ENCODE peak calls at places on chromosome 4, in six cellular contexts. One of them, this sample, is unnamed.
A peak's percentile ranks its signal among the peaks of the same experiment; 100 is the strongest.

GRCh38 chr4:94561249-94562024 is 109.7 kb downstream of the PDLIM5 start:
- DNase-seq in GM04503: no peak
- DNase-seq in stimulated activated CD4-positive, alpha-beta T cell treated with anti-CD3 and anti-CD28 coated beads, Interleukin-12 subunit alpha, Interleukin-12 subunit beta, amount 100 ng/mL, for 4 hours: no peak
- DNase-seq in GDM1: no peak
- DNase-seq in NCI-H774: no peak
- DNase-seq in DMS53: no peak
- DNase-seq in this sample: no peak

GRCh38 chr4:12791536-12791935 is 692.6 kb downstream of the RAB28 start:
- DNase-seq in GM04503: no peak
- DNase-seq in stimulated activated CD4-positive, alpha-beta T cell treated with anti-CD3 and anti-CD28 coated beads, Interleukin-12 subunit alpha, Interleukin-12 subunit beta, amount 100 ng/mL, for 4 hours: no peak
- DNase-seq in GDM1: no peak
- DNase-seq in NCI-H774: peak; percentile 18
- DNase-seq in DMS53: peak; percentile 39
- DNase-seq in this sample: no peak

GRCh38 chr4:128310266-128310697 is 22.7 kb upstream of the PGRMC2 start:
- DNase-seq in GM04503: no peak
- DNase-seq in stimulated activated CD4-positive, alpha-beta T cell treated with anti-CD3 and anti-CD28 coated beads, Interleukin-12 subunit alpha, Interleukin-12 subunit beta, amount 100 ng/mL, for 4 hours: no peak
- DNase-seq in GDM1: no peak
- DNase-seq in NCI-H774: no peak
- DNase-seq in DMS53: peak; percentile 86
- DNase-seq in this sample: peak; percentile 2

GRCh38 chr4:123939621-123940020 is 543.0 kb downstream of the SPRY1 start:
- DNase-seq in GM04503: peak; percentile 34
- DNase-seq in stimulated activated CD4-positive, alpha-beta T cell treated with anti-CD3 and anti-CD28 coated beads, Interleukin-12 subunit alpha, Interleukin-12 subunit beta, amount 100 ng/mL, for 4 hours: no peak
- DNase-seq in GDM1: no peak
- DNase-seq in NCI-H774: no peak
- DNase-seq in DMS53: peak; percentile 55
- DNase-seq in this sample: no peak

GRCh38 chr4:99885063-99885664 is 9.1 kb downstream of the LAMTOR3 start:
- DNase-seq in GM04503: no peak
- DNase-seq in stimulated activated CD4-positive, alpha-beta T cell treated with anti-CD3 and anti-CD28 coated beads, Interleukin-12 subunit alpha, Interleukin-12 subunit beta, amount 100 ng/mL, for 4 hours: no peak
- DNase-seq in GDM1: no peak
- DNase-seq in NCI-H774: no peak
- DNase-seq in DMS53: peak; percentile 58
- DNase-seq in this sample: no peak

GRCh38 chr4:3468804-3469203 is 5.7 kb downstream of the DOK7 start:
- DNase-seq in GM04503: no peak
- DNase-seq in stimulated activated CD4-positive, alpha-beta T cell treated with anti-CD3 and anti-CD28 coated beads, Interleukin-12 subunit alpha, Interleukin-12 subunit beta, amount 100 ng/mL, for 4 hours: no peak
- DNase-seq in GDM1: no peak
- DNase-seq in NCI-H774: no peak
- DNase-seq in DMS53: no peak
- DNase-seq in this sample: no peak

GRCh38 chr4:151455212-151455611 is 46.2 kb downstream of the FHIP1A start:
- DNase-seq in GM04503: no peak
- DNase-seq in stimulated activated CD4-positive, alpha-beta T cell treated with anti-CD3 and anti-CD28 coated beads, Interleukin-12 subunit alpha, Interleukin-12 subunit beta, amount 100 ng/mL, for 4 hours: no peak
- DNase-seq in GDM1: no peak
- DNase-seq in NCI-H774: no peak
- DNase-seq in DMS53: no peak
- DNase-seq in this sample: no peak

GRCh38 chr4:15341022-15341732 is 86.7 kb upstream of the C1QTNF7 start:
- DNase-seq in GM04503: no peak
- DNase-seq in stimulated activated CD4-positive, alpha-beta T cell treated with anti-CD3 and anti-CD28 coated beads, Interleukin-12 subunit alpha, Interleukin-12 subunit beta, amount 100 ng/mL, for 4 hours: no peak
- DNase-seq in GDM1: no peak
- DNase-seq in NCI-H774: no peak
- DNase-seq in DMS53: no peak
- DNase-seq in this sample: no peak

GRCh38 chr4:99808260-99808857 is 8.3 kb upstream of the DAPP1 start:
- DNase-seq in GM04503: no peak
- DNase-seq in stimulated activated CD4-positive, alpha-beta T cell treated with anti-CD3 and anti-CD28 coated beads, Interleukin-12 subunit alpha, Interleukin-12 subunit beta, amount 100 ng/mL, for 4 hours: peak; percentile 61
- DNase-seq in GDM1: peak; percentile 54
- DNase-seq in NCI-H774: peak; percentile 17
- DNase-seq in DMS53: peak; percentile 82
- DNase-seq in this sample: no peak

GRCh38 chr4:85496933-85497332 is 22.0 kb downstream of the ARHGAP24 start:
- DNase-seq in GM04503: peak; percentile 65
- DNase-seq in stimulated activated CD4-positive, alpha-beta T cell treated with anti-CD3 and anti-CD28 coated beads, Interleukin-12 subunit alpha, Interleukin-12 subunit beta, amount 100 ng/mL, for 4 hours: no peak
- DNase-seq in GDM1: no peak
- DNase-seq in NCI-H774: no peak
- DNase-seq in DMS53: no peak
- DNase-seq in this sample: no peak

GRCh38 chr4:157895205-157895604 is 277.6 kb downstream of the GASK1B start:
- DNase-seq in GM04503: no peak
- DNase-seq in stimulated activated CD4-positive, alpha-beta T cell treated with anti-CD3 and anti-CD28 coated beads, Interleukin-12 subunit alpha, Interleukin-12 subunit beta, amount 100 ng/mL, for 4 hours: no peak
- DNase-seq in GDM1: no peak
- DNase-seq in NCI-H774: no peak
- DNase-seq in DMS53: no peak
- DNase-seq in this sample: peak; percentile 9

GRCh38 chr4:153488006-153488718 is 22.0 kb downstream of the TMEM131L start:
- DNase-seq in GM04503: no peak
- DNase-seq in stimulated activated CD4-positive, alpha-beta T cell treated with anti-CD3 and anti-CD28 coated beads, Interleukin-12 subunit alpha, Interleukin-12 subunit beta, amount 100 ng/mL, for 4 hours: peak; percentile 63
- DNase-seq in GDM1: no peak
- DNase-seq in NCI-H774: no peak
- DNase-seq in DMS53: no peak
- DNase-seq in this sample: no peak

GRCh38 chr4:121728798-121729226 is 32.0 kb upstream of the ANXA5 start:
- DNase-seq in GM04503: peak; percentile 97
- DNase-seq in stimulated activated CD4-positive, alpha-beta T cell treated with anti-CD3 and anti-CD28 coated beads, Interleukin-12 subunit alpha, Interleukin-12 subunit beta, amount 100 ng/mL, for 4 hours: no peak
- DNase-seq in GDM1: no peak
- DNase-seq in NCI-H774: no peak
- DNase-seq in DMS53: no peak
- DNase-seq in this sample: no peak

GRCh38 chr4:1048781-1049590 is 37.6 kb downstream of the FGFRL1 start:
- DNase-seq in GM04503: no peak
- DNase-seq in stimulated activated CD4-positive, alpha-beta T cell treated with anti-CD3 and anti-CD28 coated beads, Interleukin-12 subunit alpha, Interleukin-12 subunit beta, amount 100 ng/mL, for 4 hours: no peak
- DNase-seq in GDM1: no peak
- DNase-seq in NCI-H774: no peak
- DNase-seq in DMS53: no peak
- DNase-seq in this sample: no peak

GRCh38 chr4:162869157-162869556 is 297.5 kb downstream of the NAF1 start:
- DNase-seq in GM04503: no peak
- DNase-seq in stimulated activated CD4-positive, alpha-beta T cell treated with anti-CD3 and anti-CD28 coated beads, Interleukin-12 subunit alpha, Interleukin-12 subunit beta, amount 100 ng/mL, for 4 hours: no peak
- DNase-seq in GDM1: no peak
- DNase-seq in NCI-H774: no peak
- DNase-seq in DMS53: no peak
- DNase-seq in this sample: no peak

GRCh38 chr4:156970501-156971167 is 965 bp downstream of the PDGFC start:
- DNase-seq in GM04503: no peak
- DNase-seq in stimulated activated CD4-positive, alpha-beta T cell treated with anti-CD3 and anti-CD28 coated beads, Interleukin-12 subunit alpha, Interleukin-12 subunit beta, amount 100 ng/mL, for 4 hours: no peak
- DNase-seq in GDM1: no peak
- DNase-seq in NCI-H774: no peak
- DNase-seq in DMS53: peak; percentile 72
- DNase-seq in this sample: no peak

GRCh38 chr4:85209161-85209560 is 242.7 kb upstream of the WDFY3 start:
- DNase-seq in GM04503: no peak
- DNase-seq in stimulated activated CD4-positive, alpha-beta T cell treated with anti-CD3 and anti-CD28 coated beads, Interleukin-12 subunit alpha, Interleukin-12 subunit beta, amount 100 ng/mL, for 4 hours: no peak
- DNase-seq in GDM1: no peak
- DNase-seq in NCI-H774: no peak
- DNase-seq in DMS53: no peak
- DNase-seq in this sample: no peak

GRCh38 chr4:56618734-56619133 is 62.4 kb downstream of the HOPX start:
- DNase-seq in GM04503: no peak
- DNase-seq in stimulated activated CD4-positive, alpha-beta T cell treated with anti-CD3 and anti-CD28 coated beads, Interleukin-12 subunit alpha, Interleukin-12 subunit beta, amount 100 ng/mL, for 4 hours: no peak
- DNase-seq in GDM1: no peak
- DNase-seq in NCI-H774: no peak
- DNase-seq in DMS53: no peak
- DNase-seq in this sample: no peak

GRCh38 chr4:55549888-55550287 is 3.2 kb upstream of the CLOCK start:
- DNase-seq in GM04503: peak; percentile 58
- DNase-seq in stimulated activated CD4-positive, alpha-beta T cell treated with anti-CD3 and anti-CD28 coated beads, Interleukin-12 subunit alpha, Interleukin-12 subunit beta, amount 100 ng/mL, for 4 hours: no peak
- DNase-seq in GDM1: no peak
- DNase-seq in NCI-H774: no peak
- DNase-seq in DMS53: no peak
- DNase-seq in this sample: no peak

GRCh38 chr4:101345271-101345595 is 2.1 kb downstream of the PPP3CA start:
- DNase-seq in GM04503: no peak
- DNase-seq in stimulated activated CD4-positive, alpha-beta T cell treated with anti-CD3 and anti-CD28 coated beads, Interleukin-12 subunit alpha, Interleukin-12 subunit beta, amount 100 ng/mL, for 4 hours: no peak
- DNase-seq in GDM1: no peak
- DNase-seq in NCI-H774: no peak
- DNase-seq in DMS53: peak; percentile 48
- DNase-seq in this sample: no peak

GRCh38 chr4:161287678-161288352 is 876.0 kb downstream of the FSTL5 start:
- DNase-seq in GM04503: no peak
- DNase-seq in stimulated activated CD4-positive, alpha-beta T cell treated with anti-CD3 and anti-CD28 coated beads, Interleukin-12 subunit alpha, Interleukin-12 subunit beta, amount 100 ng/mL, for 4 hours: no peak
- DNase-seq in GDM1: no peak
- DNase-seq in NCI-H774: no peak
- DNase-seq in DMS53: no peak
- DNase-seq in this sample: no peak

GRCh38 chr4:1746265-1746691 is 25.0 kb downstream of the TACC3 start:
- DNase-seq in GM04503: no peak
- DNase-seq in stimulated activated CD4-positive, alpha-beta T cell treated with anti-CD3 and anti-CD28 coated beads, Interleukin-12 subunit alpha, Interleukin-12 subunit beta, amount 100 ng/mL, for 4 hours: peak; percentile 79
- DNase-seq in GDM1: no peak
- DNase-seq in NCI-H774: peak; percentile 21
- DNase-seq in DMS53: peak; percentile 93
- DNase-seq in this sample: peak; percentile 29

GRCh38 chr4:137558951-137559350 is 26.7 kb upstream of the PCDH18 start:
- DNase-seq in GM04503: peak; percentile 37
- DNase-seq in stimulated activated CD4-positive, alpha-beta T cell treated with anti-CD3 and anti-CD28 coated beads, Interleukin-12 subunit alpha, Interleukin-12 subunit beta, amount 100 ng/mL, for 4 hours: no peak
- DNase-seq in GDM1: no peak
- DNase-seq in NCI-H774: no peak
- DNase-seq in DMS53: peak; percentile 20
- DNase-seq in this sample: no peak

GRCh38 chr4:99219072-99219471 is at the start of gene ADH6:
- DNase-seq in GM04503: no peak
- DNase-seq in stimulated activated CD4-positive, alpha-beta T cell treated with anti-CD3 and anti-CD28 coated beads, Interleukin-12 subunit alpha, Interleukin-12 subunit beta, amount 100 ng/mL, for 4 hours: no peak
- DNase-seq in GDM1: no peak
- DNase-seq in NCI-H774: no peak
- DNase-seq in DMS53: peak; percentile 58
- DNase-seq in this sample: no peak

GRCh38 chr4:108693211-108693610 is 42.8 kb downstream of the OSTC start:
- DNase-seq in GM04503: no peak
- DNase-seq in stimulated activated CD4-positive, alpha-beta T cell treated with anti-CD3 and anti-CD28 coated beads, Interleukin-12 subunit alpha, Interleukin-12 subunit beta, amount 100 ng/mL, for 4 hours: no peak
- DNase-seq in GDM1: no peak
- DNase-seq in NCI-H774: no peak
- DNase-seq in DMS53: no peak
- DNase-seq in this sample: no peak

GRCh38 chr4:72094054-72094780 is 62.4 kb downstream of the NPFFR2 start:
- DNase-seq in GM04503: no peak
- DNase-seq in stimulated activated CD4-positive, alpha-beta T cell treated with anti-CD3 and anti-CD28 coated beads, Interleukin-12 subunit alpha, Interleukin-12 subunit beta, amount 100 ng/mL, for 4 hours: no peak
- DNase-seq in GDM1: no peak
- DNase-seq in NCI-H774: no peak
- DNase-seq in DMS53: peak; percentile 47
- DNase-seq in this sample: no peak

GRCh38 chr4:123849495-123849894 is 452.9 kb downstream of the SPRY1 start:
- DNase-seq in GM04503: no peak
- DNase-seq in stimulated activated CD4-positive, alpha-beta T cell treated with anti-CD3 and anti-CD28 coated beads, Interleukin-12 subunit alpha, Interleukin-12 subunit beta, amount 100 ng/mL, for 4 hours: no peak
- DNase-seq in GDM1: no peak
- DNase-seq in NCI-H774: no peak
- DNase-seq in DMS53: no peak
- DNase-seq in this sample: no peak

GRCh38 chr4:186058253-186058979 is 10.5 kb upstream of the TLR3 start:
- DNase-seq in GM04503: no peak
- DNase-seq in stimulated activated CD4-positive, alpha-beta T cell treated with anti-CD3 and anti-CD28 coated beads, Interleukin-12 subunit alpha, Interleukin-12 subunit beta, amount 100 ng/mL, for 4 hours: no peak
- DNase-seq in GDM1: no peak
- DNase-seq in NCI-H774: no peak
- DNase-seq in DMS53: no peak
- DNase-seq in this sample: no peak

GRCh38 chr4:25865586-25865985 is 2.8 kb upstream of the SEL1L3 start:
- DNase-seq in GM04503: no peak
- DNase-seq in stimulated activated CD4-positive, alpha-beta T cell treated with anti-CD3 and anti-CD28 coated beads, Interleukin-12 subunit alpha, Interleukin-12 subunit beta, amount 100 ng/mL, for 4 hours: no peak
- DNase-seq in GDM1: no peak
- DNase-seq in NCI-H774: no peak
- DNase-seq in DMS53: peak; percentile 72
- DNase-seq in this sample: no peak

GRCh38 chr4:75547647-75548387 is 8.0 kb upstream of the ODAPH start:
- DNase-seq in GM04503: no peak
- DNase-seq in stimulated activated CD4-positive, alpha-beta T cell treated with anti-CD3 and anti-CD28 coated beads, Interleukin-12 subunit alpha, Interleukin-12 subunit beta, amount 100 ng/mL, for 4 hours: no peak
- DNase-seq in GDM1: no peak
- DNase-seq in NCI-H774: no peak
- DNase-seq in DMS53: peak; percentile 13
- DNase-seq in this sample: no peak

GRCh38 chr4:186701273-186701672 is 22.4 kb downstream of the FAT1 start:
- DNase-seq in GM04503: no peak
- DNase-seq in stimulated activated CD4-positive, alpha-beta T cell treated with anti-CD3 and anti-CD28 coated beads, Interleukin-12 subunit alpha, Interleukin-12 subunit beta, amount 100 ng/mL, for 4 hours: no peak
- DNase-seq in GDM1: no peak
- DNase-seq in NCI-H774: no peak
- DNase-seq in DMS53: no peak
- DNase-seq in this sample: no peak

GRCh38 chr4:119587796-119588195 is 40.8 kb downstream of the PDE5A start:
- DNase-seq in GM04503: no peak
- DNase-seq in stimulated activated CD4-positive, alpha-beta T cell treated with anti-CD3 and anti-CD28 coated beads, Interleukin-12 subunit alpha, Interleukin-12 subunit beta, amount 100 ng/mL, for 4 hours: no peak
- DNase-seq in GDM1: no peak
- DNase-seq in NCI-H774: no peak
- DNase-seq in DMS53: no peak
- DNase-seq in this sample: no peak